ENCODE peak calls at places on chromosomes 12 and 14, in five cellular contexts. R, C, I, Y and X are unnamed samples.

GRCh38 chr12:111993290-111994150 is 19.4 kb downstream of the TMEM116 start:
- DNase-seq in I (no peak), Y (no peak), R (no peak), C (no peak), X (no peak)

GRCh38 chr12:108570743-108571603 is 8.6 kb downstream of the ISCU start:
- DNase-seq in I (no peak), Y (no peak), C (peak; percentile 74), R (no peak), X (no peak)

GRCh38 chr12:102059343-102059742 is 2.4 kb downstream of the WASHC3 start:
- DNase-seq in R (no peak), Y (no peak), I (no peak), C (no peak), X (no peak)

GRCh38 chr12:119704065-119704747 is 36.3 kb downstream of the PRKAB1 start:
- DNase-seq in Y (no peak), R (no peak), C (no peak), I (no peak), X (no peak)

GRCh38 chr12:14774944-14775651 is 28.2 kb downstream of the WBP11 start:
- DNase-seq in Y (no peak), I (peak; percentile 45), C (no peak), R (no peak), X (peak; percentile 50)

GRCh38 chr14:103418508-103418818 is 33.2 kb downstream of the MARK3 start:
- DNase-seq in C (no peak), R (no peak), I (no peak), Y (no peak), X (no peak)

GRCh38 chr12:9707864-9708808 is 24.8 kb downstream of the CLECL1 start:
- DNase-seq in R (no peak), C (no peak), I (peak; percentile 8), Y (no peak), X (peak; percentile 52)

GRCh38 chr14:99058542-99058941 is 213.5 kb downstream of the BCL11B start:
- DNase-seq in Y (no peak), C (no peak), R (no peak), I (no peak), X (no peak)

GRCh38 chr12:76156314-76156713 is 71.8 kb upstream of the NAP1L1 start:
- DNase-seq in C (no peak), R (no peak), Y (no peak), I (no peak), X (no peak)

GRCh38 chr14:68972507-68973272 is 6.4 kb downstream of the ACTN1 start:
- DNase-seq in R (no peak), I (no peak), Y (no peak), C (no peak), X (no peak)

GRCh38 chr12:120659151-120659525 is 18.7 kb downstream of the CABP1 start:
- DNase-seq in Y (no peak), R (no peak), C (no peak), I (no peak), X (no peak)

GRCh38 chr14:64502476-64503183 is 1.0 kb downstream of the ZBTB25 start:
- DNase-seq in R (no peak), C (no peak), Y (no peak), I (no peak), X (no peak)

GRCh38 chr14:71362282-71362681 is 455.0 kb downstream of the PCNX1 start:
- DNase-seq in C (no peak), I (no peak), Y (no peak), R (no peak), X (no peak)

GRCh38 chr14:103121846-103122577 is 1.2 kb upstream of the TNFAIP2 start:
- DNase-seq in Y (peak; percentile 68), I (no peak), R (peak; percentile 82), C (no peak), X (peak; percentile 92)

GRCh38 chr12:72083096-72083825 is 144.6 kb downstream of the TPH2 start:
- DNase-seq in I (no peak), C (no peak), R (no peak), Y (no peak), X (no peak)

GRCh38 chr12:24488091-24488596 is 460.8 kb downstream of the BCAT1 start:
- DNase-seq in C (no peak), I (no peak), Y (no peak), R (no peak), X (no peak)

GRCh38 chr14:104099096-104100041 is 13.9 kb downstream of the ASPG start:
- DNase-seq in R (no peak), C (no peak), Y (no peak), I (no peak), X (no peak)

GRCh38 chr12:4278582-4278939 is 5.0 kb downstream of the CCND2 start:
- DNase-seq in I (no peak), R (no peak), Y (no peak), C (no peak), X (no peak)

GRCh38 chr14:79062226-79062625 is 892.1 kb downstream of the NRXN3 start:
- DNase-seq in C (no peak), R (no peak), Y (no peak), I (no peak), X (no peak)

GRCh38 chr14:57299511-57299910 is 30.7 kb downstream of the AP5M1 start:
- DNase-seq in I (no peak), R (no peak), C (no peak), Y (no peak), X (no peak)

GRCh38 chr12:104402630-104403029 is 54.1 kb upstream of the CHST11 start:
- DNase-seq in C (no peak), R (no peak), Y (no peak), I (no peak), X (no peak)

GRCh38 chr14:54902143-54902520 is 494 bp downstream of the GCH1 start:
- DNase-seq in Y (peak; percentile 31), I (no peak), C (peak; percentile 86), R (peak; percentile 40), X (peak; percentile 64)

GRCh38 chr14:34064349-34064748 is 113.5 kb upstream of the EGLN3 start:
- DNase-seq in R (no peak), C (no peak), Y (no peak), I (no peak), X (no peak)

GRCh38 chr12:89750821-89751227 is 42.2 kb upstream of the ATP2B1 start:
- DNase-seq in R (no peak), I (no peak), Y (no peak), C (no peak), X (no peak)

GRCh38 chr12:89319606-89320005 is 32.7 kb downstream of the DUSP6 start:
- DNase-seq in C (no peak), I (no peak), Y (no peak), R (no peak), X (no peak)

GRCh38 chr14:102778616-102779351 is 1.5 kb downstream of the TRAF3 start:
- DNase-seq in I (no peak), Y (no peak), C (no peak), R (no peak), X (no peak)

GRCh38 chr12:82314406-82314892 is 43.7 kb downstream of the CCDC59 start:
- DNase-seq in R (no peak), C (no peak), I (no peak), Y (no peak), X (peak; percentile 75)

GRCh38 chr12:99213047-99213446 is 434.5 kb upstream of the GARIN6 start:
- DNase-seq in R (no peak), C (no peak), I (no peak), Y (no peak), X (no peak)

GRCh38 chr12:24595652-24596235 is 353.2 kb downstream of the BCAT1 start:
- DNase-seq in Y (no peak), C (no peak), R (no peak), I (no peak), X (peak; percentile 7)

GRCh38 chr12:30026621-30027234 is 243.0 kb upstream of the TMTC1 start:
- DNase-seq in R (no peak), C (no peak), Y (no peak), I (peak; percentile 31), X (no peak)

GRCh38 chr12:116556964-116557706 is 2.0 kb upstream of the MAP1LC3B2 start:
- DNase-seq in I (no peak), C (no peak), R (no peak), Y (no peak), X (no peak)

GRCh38 chr14:65412881-65413738 is 580 bp downstream of the FUT8 start:
- DNase-seq in C (no peak), I (no peak), R (no peak), Y (no peak), X (peak; percentile 16)

GRCh38 chr12:1628671-1629337 is at the start of gene WNT5B:
- DNase-seq in C (no peak), I (no peak), R (no peak), Y (no peak), X (no peak)

GRCh38 chr12:127450822-127451221 is 816.1 kb upstream of the TMEM132C start:
- DNase-seq in R (no peak), Y (no peak), C (no peak), I (no peak), X (no peak)
- TF ChIP-seq CTCF in R (no peak), Y (no peak), C (peak; percentile 8), I (no peak), X (no peak)

GRCh38 chr12:21558100-21558679 is 32.1 kb downstream of the SPX start:
- DNase-seq in C (no peak), R (no peak), Y (no peak), I (no peak), X (no peak)
- TF ChIP-seq CTCF in C (no peak), R (no peak), Y (no peak), I (no peak), X (no peak)

GRCh38 chr14:92610849-92611271 is 97.3 kb downstream of the RIN3 start:
- DNase-seq in R (no peak), Y (no peak), I (no peak), C (no peak), X (no peak)

GRCh38 chr14:92619671-92620437 is 106.3 kb downstream of the RIN3 start:
- DNase-seq in I (no peak), C (no peak), R (no peak), Y (no peak), X (no peak)

GRCh38 chr14:92613681-92614260 is 100.2 kb downstream of the RIN3 start:
- DNase-seq in I (no peak), Y (no peak), C (no peak), R (no peak), X (no peak)

GRCh38 chr14:92613008-92613658 is 99.6 kb downstream of the RIN3 start:
- DNase-seq in R (no peak), I (no peak), C (no peak), Y (no peak), X (peak; percentile 57)

GRCh38 chr14:92615451-92615850 is 101.9 kb downstream of the RIN3 start:
- DNase-seq in C (no peak), R (no peak), I (no peak), Y (no peak), X (no peak)
- TF ChIP-seq CTCF in C (no peak), R (no peak), I (no peak), Y (no peak), X (no peak)

DNA sequence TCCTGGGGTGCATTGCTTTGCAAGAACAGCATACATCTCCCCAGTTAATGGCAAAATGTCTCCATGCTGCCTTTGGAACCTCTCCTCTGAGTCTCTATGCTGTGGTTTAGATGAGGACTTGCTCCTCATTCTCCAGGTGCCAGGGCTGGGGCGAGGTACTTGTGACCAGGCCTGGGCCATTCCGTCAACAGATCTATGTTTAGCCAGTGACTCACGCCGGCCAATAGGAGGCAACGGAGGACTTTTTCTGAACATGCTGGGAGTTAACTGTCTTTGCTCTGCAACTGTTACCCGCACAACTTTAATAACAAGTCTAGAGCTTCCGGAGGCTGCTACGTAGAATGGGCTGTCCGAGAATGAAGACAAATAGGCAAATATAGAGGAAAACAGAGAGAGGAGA is 214.2 kb downstream of the GLT1D1 start:
- DNase-seq in C (no peak), R (no peak), Y (no peak), I (no peak), X (no peak)
- TF ChIP-seq CTCF in C (peak; percentile 28), R (no peak), Y (no peak), I (no peak), X (no peak)